ENCODE peak calls at places on chromosomes 16 and 17, in four cellular contexts. S, P, G and D are unnamed samples. For H3K27me3, the result is how much of the 10 kb centered on the place peaks cover.

GRCh38 chr17:79861371-79862216 is 22.4 kb upstream of the CBX4 start:
- DNase-seq in S (no peak), P (no peak), G (no peak), D (no peak)

GRCh38 chr17:60993497-60993896 is 315.8 kb downstream of the BCAS3 start:
- DNase-seq in S (no peak), P (no peak), G (no peak), D (no peak)

GRCh38 chr17:29930399-29931010 is 477 bp upstream of the SSH2 start:
- DNase-seq in S (no peak), P (no peak), G (peak), D (peak)

GRCh38 chr16:53433509-53433908 is 762 bp upstream of the RBL2 start:
- DNase-seq in S (no peak), P (no peak), G (no peak), D (peak)

GRCh38 chr17:51087072-51087757 is 33.5 kb downstream of the SPAG9 start:
- DNase-seq in S (no peak), P (no peak), G (peak), D (no peak)

GRCh38 chr16:88869673-88869980 is 3.2 kb upstream of the PABPN1L start:
- DNase-seq in S (no peak), P (no peak), G (peak), D (no peak)

GRCh38 chr16:23016372-23016771 is 132.9 kb downstream of the USP31 start:
- DNase-seq in S (no peak), P (no peak), G (no peak), D (no peak)

GRCh38 chr16:82460761-82461160 is 166.0 kb upstream of the CDH13 start:
- DNase-seq in S (no peak), P (no peak), G (no peak), D (peak)

GRCh38 chr16:1807626-1808025 is 14.1 kb upstream of the IGFALS start:
- DNase-seq in S (no peak), P (no peak), G (no peak), D (no peak)

GRCh38 chr17:64741924-64742670 is 80.0 kb upstream of the SMURF2 start:
- DNase-seq in S (no peak), P (no peak), G (peak), D (peak)

GRCh38 chr16:23052908-23053580 is 96.2 kb downstream of the USP31 start:
- DNase-seq in S (no peak), P (no peak), G (no peak), D (no peak)

GRCh38 chr17:47297661-47298400 is 25.9 kb upstream of the EFCAB13 start:
- DNase-seq in S (no peak), P (no peak), G (no peak), D (no peak)

GRCh38 chr17:12510535-12510934 is 155.2 kb upstream of the MYOCD start:
- DNase-seq in S (no peak), P (no peak), G (peak), D (no peak)

GRCh38 chr16:55494994-55495421 is 13.9 kb upstream of the LPCAT2 start:
- DNase-seq in S (peak), P (no peak), G (peak), D (peak)

GRCh38 chr16:86955136-86955890 is 361.9 kb downstream of the C16orf95 start:
- DNase-seq in S (no peak), P (no peak), G (no peak), D (no peak)

GRCh38 chr16:20904507-20905079 is 4.0 kb downstream of the LYRM1 start:
- DNase-seq in S (no peak), P (no peak), G (peak), D (no peak)

GRCh38 chr17:73231363-73231762 is 30.3 kb downstream of the CPSF4L start:
- DNase-seq in S (no peak), P (no peak), G (peak), D (peak)

GRCh38 chr17:68288804-68289203 is 2.1 kb downstream of the SLC16A6 start:
- DNase-seq in S (no peak), P (no peak), G (no peak), D (peak)

GRCh38 chr16:19094542-19095365 is 19.0 kb upstream of the ITPRIPL2 start:
- DNase-seq in S (no peak), P (no peak), G (no peak), D (no peak)

GRCh38 chr16:55643161-55643970 is 12.4 kb upstream of the SLC6A2 start:
- DNase-seq in S (peak), P (no peak), G (peak), D (no peak)

GRCh38 chr16:14566599-14566998 is 63.5 kb downstream of the PARN start:
- DNase-seq in S (no peak), P (no peak), G (no peak), D (no peak)
- H3K56ac ChIP-seq in S (no peak), P (no peak), G (no peak), D (no peak)

GRCh38 chr17:76989519-76989918 is 121.3 kb downstream of the MGAT5B start:
- DNase-seq in S (no peak), P (no peak), G (no peak), D (no peak)

GRCh38 chr17:76993636-76994035 is 125.4 kb downstream of the MGAT5B start:
- DNase-seq in S (no peak), P (no peak), G (no peak), D (no peak)

GRCh38 chr17:76994237-76994637 is 126.0 kb downstream of the MGAT5B start:
- DNase-seq in S (no peak), P (no peak), G (no peak), D (no peak)

GRCh38 chr17:76995352-76996105 is 127.3 kb downstream of the MGAT5B start:
- DNase-seq in S (peak), P (peak), G (no peak), D (peak)

GRCh38 chr17:76992911-76993310 is 124.7 kb downstream of the MGAT5B start:
- DNase-seq in S (no peak), P (no peak), G (no peak), D (no peak)
- H3K27me3 ChIP-seq in S (under half), P (under half), G (half or more), D (under half)

DNA sequence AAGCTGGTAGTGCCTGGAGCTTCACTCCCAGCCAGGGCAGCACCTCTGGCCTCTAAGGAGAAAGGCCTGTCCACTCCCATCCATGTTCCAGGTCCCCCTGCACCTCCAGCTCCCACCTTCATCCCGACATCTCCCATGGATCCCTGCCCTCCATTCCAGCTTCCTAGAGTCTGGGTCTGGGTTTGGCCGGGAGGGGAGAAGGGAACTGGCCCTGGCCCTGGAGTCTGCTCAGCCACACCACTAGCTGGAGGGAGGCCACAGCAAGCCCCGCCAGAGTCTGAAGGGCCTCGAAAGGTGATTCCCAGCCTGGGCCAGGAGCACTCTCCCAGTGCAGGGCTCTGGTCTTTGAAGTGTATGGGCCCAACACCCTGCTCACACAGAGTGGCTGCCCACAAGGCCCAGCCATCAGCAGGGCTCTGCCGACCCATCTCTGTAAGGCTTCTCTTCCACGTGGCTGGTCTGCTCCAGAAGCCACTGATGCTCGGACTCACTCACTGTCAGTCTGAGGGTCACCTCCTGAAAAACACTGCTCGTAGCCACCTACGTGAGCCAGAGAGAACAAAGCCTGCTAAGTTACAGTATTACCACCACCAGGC is 4.7 kb downstream of the NAT9 start:
- DNase-seq in S (no peak), P (no peak), G (no peak), D (no peak)
- H3K56ac ChIP-seq in S (no peak), P (no peak), G (no peak), D (no peak)

GRCh38 chr16:75931043-75931442 is 204.8 kb upstream of the CPHXL start:
- DNase-seq in S (no peak), P (no peak), G (peak), D (no peak)
- H3K27me3 ChIP-seq in S (half or more), P (half or more), G (under half), D (under half)

GRCh38 chr16:4249546-4249945 is 7.7 kb upstream of the SRL start:
- DNase-seq in S (no peak), P (no peak), G (no peak), D (no peak)
- H3K56ac ChIP-seq in S (no peak), P (no peak), G (no peak), D (peak)